ENCODE peak calls at places on chromosomes 2 and 18, in nine cellular contexts. One of them, this sample, is unnamed. For H3K4me1, the result is how much of the 10 kb centered on the place peaks cover.

GRCh38 chr2:26479971-26480750 is 2.2 kb upstream of the OTOF start:
- DNase-seq in breast epithelium: no peak
- DNase-seq in spleen: no peak
- DNase-seq in body of pancreas: no peak
- DNase-seq in ovary: no peak
- DNase-seq in cardiac muscle cell: no peak
- DNase-seq in GM23338: no peak
- DNase-seq in heart right ventricle: no peak
- DNase-seq in SJSA1: no peak
- DNase-seq in this sample: no peak

GRCh38 chr2:105625632-105626031 is 119.1 kb upstream of the NCK2 start:
- DNase-seq in breast epithelium: no peak
- DNase-seq in spleen: no peak
- DNase-seq in body of pancreas: no peak
- DNase-seq in ovary: no peak
- DNase-seq in cardiac muscle cell: no peak
- DNase-seq in GM23338: no peak
- DNase-seq in heart right ventricle: no peak
- DNase-seq in SJSA1: no peak
- DNase-seq in this sample: no peak

GRCh38 chr2:37377187-37377532 is 32.7 kb downstream of the QPCT start:
- DNase-seq in breast epithelium: peak
- DNase-seq in spleen: no peak
- DNase-seq in body of pancreas: no peak
- DNase-seq in ovary: no peak
- DNase-seq in cardiac muscle cell: peak
- DNase-seq in GM23338: no peak
- DNase-seq in heart right ventricle: no peak
- DNase-seq in SJSA1: peak
- DNase-seq in this sample: no peak

GRCh38 chr2:29123584-29124349 is 8.6 kb downstream of the CLIP4 start:
- DNase-seq in breast epithelium: no peak
- DNase-seq in spleen: no peak
- DNase-seq in body of pancreas: no peak
- DNase-seq in ovary: no peak
- DNase-seq in cardiac muscle cell: peak
- DNase-seq in GM23338: no peak
- DNase-seq in heart right ventricle: no peak
- DNase-seq in SJSA1: peak
- DNase-seq in this sample: no peak

GRCh38 chr2:46690825-46691224 is 211.5 kb downstream of the TMEM247 start:
- DNase-seq in breast epithelium: no peak
- DNase-seq in spleen: no peak
- DNase-seq in body of pancreas: no peak
- DNase-seq in ovary: no peak
- DNase-seq in cardiac muscle cell: peak
- DNase-seq in GM23338: no peak
- DNase-seq in heart right ventricle: no peak
- DNase-seq in SJSA1: peak
- DNase-seq in this sample: no peak

GRCh38 chr2:231701456-231702373 is 6.6 kb upstream of the PTMA start:
- DNase-seq in breast epithelium: peak
- DNase-seq in spleen: no peak
- DNase-seq in body of pancreas: peak
- DNase-seq in ovary: peak
- DNase-seq in cardiac muscle cell: peak
- DNase-seq in GM23338: no peak
- DNase-seq in heart right ventricle: no peak
- DNase-seq in SJSA1: no peak
- DNase-seq in this sample: peak

GRCh38 chr2:3611136-3611535 is 16.2 kb downstream of the COLEC11 start:
- DNase-seq in breast epithelium: no peak
- DNase-seq in spleen: peak
- DNase-seq in body of pancreas: no peak
- DNase-seq in ovary: no peak
- DNase-seq in cardiac muscle cell: no peak
- DNase-seq in GM23338: no peak
- DNase-seq in heart right ventricle: no peak
- DNase-seq in SJSA1: peak
- DNase-seq in this sample: no peak

GRCh38 chr2:189047469-189047868 is 73.3 kb downstream of the COL3A1 start:
- DNase-seq in breast epithelium: no peak
- DNase-seq in spleen: no peak
- DNase-seq in body of pancreas: no peak
- DNase-seq in ovary: no peak
- DNase-seq in cardiac muscle cell: no peak
- DNase-seq in GM23338: no peak
- DNase-seq in heart right ventricle: no peak
- DNase-seq in SJSA1: no peak
- DNase-seq in this sample: no peak

GRCh38 chr2:113679457-113679856 is 52.4 kb downstream of the RABL2A start:
- DNase-seq in breast epithelium: no peak
- DNase-seq in spleen: no peak
- DNase-seq in body of pancreas: no peak
- DNase-seq in ovary: no peak
- DNase-seq in cardiac muscle cell: no peak
- DNase-seq in GM23338: no peak
- DNase-seq in heart right ventricle: no peak
- DNase-seq in SJSA1: no peak
- DNase-seq in this sample: no peak

GRCh38 chr18:79940126-79940813 is 11.2 kb downstream of the SLC66A2 start:
- DNase-seq in breast epithelium: no peak
- DNase-seq in spleen: no peak
- DNase-seq in body of pancreas: no peak
- DNase-seq in ovary: peak
- DNase-seq in cardiac muscle cell: no peak
- DNase-seq in GM23338: no peak
- DNase-seq in heart right ventricle: no peak
- DNase-seq in SJSA1: peak
- DNase-seq in this sample: no peak

GRCh38 chr2:214542866-214543265 is 132.0 kb downstream of the VWC2L start:
- DNase-seq in breast epithelium: no peak
- DNase-seq in spleen: no peak
- DNase-seq in body of pancreas: no peak
- DNase-seq in ovary: no peak
- DNase-seq in cardiac muscle cell: no peak
- DNase-seq in GM23338: no peak
- DNase-seq in heart right ventricle: no peak
- DNase-seq in SJSA1: no peak
- DNase-seq in this sample: no peak

GRCh38 chr2:173126819-173127218 is 51.2 kb downstream of the MAP3K20 start:
- DNase-seq in breast epithelium: no peak
- DNase-seq in spleen: no peak
- DNase-seq in body of pancreas: no peak
- DNase-seq in ovary: no peak
- DNase-seq in cardiac muscle cell: peak
- DNase-seq in GM23338: no peak
- DNase-seq in heart right ventricle: no peak
- DNase-seq in SJSA1: no peak
- DNase-seq in this sample: no peak

GRCh38 chr18:61551586-61551985 is 218.4 kb downstream of the CDH20 start:
- DNase-seq in breast epithelium: peak
- DNase-seq in spleen: no peak
- DNase-seq in body of pancreas: peak
- DNase-seq in ovary: no peak
- DNase-seq in cardiac muscle cell: peak
- DNase-seq in GM23338: peak
- DNase-seq in heart right ventricle: peak
- DNase-seq in SJSA1: peak
- DNase-seq in this sample: no peak

GRCh38 chr18:79182047-79182713 is 113.0 kb downstream of the ATP9B start:
- DNase-seq in breast epithelium: no peak
- DNase-seq in spleen: no peak
- DNase-seq in body of pancreas: no peak
- DNase-seq in ovary: no peak
- DNase-seq in cardiac muscle cell: no peak
- DNase-seq in GM23338: peak
- DNase-seq in heart right ventricle: no peak
- DNase-seq in SJSA1: no peak
- DNase-seq in this sample: no peak

GRCh38 chr2:25528173-25528572 is 145.2 kb downstream of the DTNB start:
- DNase-seq in breast epithelium: no peak
- DNase-seq in spleen: no peak
- DNase-seq in body of pancreas: no peak
- DNase-seq in ovary: no peak
- DNase-seq in cardiac muscle cell: peak
- DNase-seq in GM23338: no peak
- DNase-seq in heart right ventricle: no peak
- DNase-seq in SJSA1: no peak
- DNase-seq in this sample: no peak

GRCh38 chr2:37361416-37361815 is 17.0 kb downstream of the QPCT start:
- DNase-seq in breast epithelium: no peak
- DNase-seq in spleen: no peak
- DNase-seq in body of pancreas: no peak
- DNase-seq in ovary: no peak
- DNase-seq in cardiac muscle cell: no peak
- DNase-seq in GM23338: no peak
- DNase-seq in heart right ventricle: no peak
- DNase-seq in SJSA1: no peak
- DNase-seq in this sample: no peak

GRCh38 chr2:9909106-9909505 is 42.4 kb upstream of the GRHL1 start:
- DNase-seq in breast epithelium: no peak
- DNase-seq in spleen: no peak
- DNase-seq in body of pancreas: no peak
- DNase-seq in ovary: no peak
- DNase-seq in cardiac muscle cell: peak
- DNase-seq in GM23338: no peak
- DNase-seq in heart right ventricle: no peak
- DNase-seq in SJSA1: no peak
- DNase-seq in this sample: no peak

DNA sequence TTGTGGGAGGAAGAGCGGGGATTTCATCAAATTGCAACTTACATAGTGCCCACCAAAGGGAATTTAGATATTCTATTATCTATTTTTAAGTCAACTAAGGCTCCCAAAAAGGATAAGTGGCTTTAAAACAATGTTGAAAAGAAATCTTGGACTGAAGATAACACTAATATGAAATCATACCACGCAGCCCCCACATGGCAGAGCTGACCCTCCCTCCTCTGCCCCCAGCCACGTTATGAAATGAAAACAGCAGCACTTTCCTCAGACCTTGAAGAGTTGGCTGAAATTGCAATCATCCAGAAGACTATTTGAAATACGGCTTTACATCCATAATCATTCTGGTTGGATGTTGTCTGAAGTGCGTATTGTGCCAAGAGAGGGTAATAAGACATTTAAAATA is 42.8 kb downstream of the MEX3C start:
- DNase-seq in breast epithelium: no peak
- DNase-seq in spleen: no peak
- DNase-seq in body of pancreas: no peak
- DNase-seq in ovary: no peak
- DNase-seq in cardiac muscle cell: no peak
- DNase-seq in GM23338: no peak
- DNase-seq in heart right ventricle: no peak
- DNase-seq in SJSA1: no peak
- DNase-seq in this sample: no peak
- H3K4me3 ChIP-seq in breast epithelium: no peak
- H3K4me3 ChIP-seq in spleen: no peak
- H3K4me3 ChIP-seq in body of pancreas: no peak
- H3K4me3 ChIP-seq in ovary: no peak
- H3K4me3 ChIP-seq in cardiac muscle cell: no peak
- H3K4me3 ChIP-seq in GM23338: no peak
- H3K4me3 ChIP-seq in heart right ventricle: no peak
- H3K4me3 ChIP-seq in SJSA1: no peak
- H3K4me3 ChIP-seq in this sample: no peak

GRCh38 chr2:70141754-70142589 is 48.8 kb downstream of the C2orf42 start:
- DNase-seq in breast epithelium: peak
- DNase-seq in spleen: no peak
- DNase-seq in body of pancreas: peak
- DNase-seq in ovary: peak
- DNase-seq in cardiac muscle cell: no peak
- DNase-seq in GM23338: peak
- DNase-seq in heart right ventricle: no peak
- DNase-seq in SJSA1: no peak
- DNase-seq in this sample: no peak
- H3K4me1 ChIP-seq in breast epithelium: under half
- H3K4me1 ChIP-seq in spleen: under half
- H3K4me1 ChIP-seq in body of pancreas: under half
- H3K4me1 ChIP-seq in ovary: under half
- H3K4me1 ChIP-seq in cardiac muscle cell: under half
- H3K4me1 ChIP-seq in GM23338: under half
- H3K4me1 ChIP-seq in heart right ventricle: under half
- H3K4me1 ChIP-seq in SJSA1: under half
- H3K4me1 ChIP-seq in this sample: under half

DNA sequence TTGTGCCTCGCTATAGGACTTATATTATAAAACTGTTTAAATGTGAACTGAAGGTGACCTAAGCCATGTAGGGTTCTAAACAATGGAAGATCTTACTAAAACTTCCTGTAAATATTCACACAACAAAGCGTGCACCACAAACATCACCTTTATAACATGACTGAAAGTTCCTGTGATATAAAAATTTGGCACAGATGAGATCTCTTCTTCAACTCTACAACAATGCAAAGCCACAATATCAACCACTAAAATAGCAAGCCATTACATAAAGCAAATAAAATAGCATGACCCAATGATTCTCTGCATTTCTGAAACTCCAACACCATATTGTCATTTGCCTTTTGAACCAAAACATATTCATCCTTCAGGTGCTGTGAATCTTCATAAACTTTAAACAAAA is 3.5 kb downstream of the YES1 start:
- DNase-seq in breast epithelium: no peak
- DNase-seq in spleen: no peak
- DNase-seq in body of pancreas: no peak
- DNase-seq in ovary: no peak
- DNase-seq in cardiac muscle cell: no peak
- DNase-seq in GM23338: no peak
- DNase-seq in heart right ventricle: no peak
- DNase-seq in SJSA1: no peak
- DNase-seq in this sample: no peak
- H3K4me3 ChIP-seq in breast epithelium: no peak
- H3K4me3 ChIP-seq in spleen: no peak
- H3K4me3 ChIP-seq in body of pancreas: no peak
- H3K4me3 ChIP-seq in ovary: no peak
- H3K4me3 ChIP-seq in cardiac muscle cell: no peak
- H3K4me3 ChIP-seq in GM23338: no peak
- H3K4me3 ChIP-seq in heart right ventricle: no peak
- H3K4me3 ChIP-seq in SJSA1: no peak
- H3K4me3 ChIP-seq in this sample: no peak

GRCh38 chr18:21369146-21369545 is 127.1 kb downstream of the GREB1L start:
- DNase-seq in breast epithelium: no peak
- DNase-seq in spleen: no peak
- DNase-seq in body of pancreas: no peak
- DNase-seq in ovary: no peak
- DNase-seq in cardiac muscle cell: no peak
- DNase-seq in GM23338: no peak
- DNase-seq in heart right ventricle: no peak
- DNase-seq in SJSA1: no peak
- DNase-seq in this sample: no peak
- H3K4me1 ChIP-seq in breast epithelium: under half
- H3K4me1 ChIP-seq in spleen: under half
- H3K4me1 ChIP-seq in body of pancreas: under half
- H3K4me1 ChIP-seq in ovary: under half
- H3K4me1 ChIP-seq in cardiac muscle cell: under half
- H3K4me1 ChIP-seq in GM23338: under half
- H3K4me1 ChIP-seq in heart right ventricle: under half
- H3K4me1 ChIP-seq in SJSA1: under half
- H3K4me1 ChIP-seq in this sample: under half

GRCh38 chr2:96928277-96928781 is 58.1 kb downstream of the FAM178B start:
- DNase-seq in breast epithelium: peak
- DNase-seq in spleen: no peak
- DNase-seq in body of pancreas: no peak
- DNase-seq in ovary: no peak
- DNase-seq in cardiac muscle cell: no peak
- DNase-seq in GM23338: no peak
- DNase-seq in heart right ventricle: no peak
- DNase-seq in SJSA1: no peak
- DNase-seq in this sample: peak
- H3K4me3 ChIP-seq in breast epithelium: no peak
- H3K4me3 ChIP-seq in spleen: no peak
- H3K4me3 ChIP-seq in body of pancreas: no peak
- H3K4me3 ChIP-seq in ovary: peak
- H3K4me3 ChIP-seq in cardiac muscle cell: no peak
- H3K4me3 ChIP-seq in GM23338: no peak
- H3K4me3 ChIP-seq in heart right ventricle: peak
- H3K4me3 ChIP-seq in SJSA1: no peak
- H3K4me3 ChIP-seq in this sample: peak

This sample was measured in uterus.